ENCODE peak calls at places on chromosome 15, in eight cellular contexts. D, B, L, H, A, G, S and P are unnamed samples. For H3K4me1, the result is how much of the 10 kb centered on the place peaks cover.

GRCh38 chr15:77507151-77507847 is 86.6 kb downstream of the HMG20A start:
- DNase-seq in S (peak), H (no peak), B (peak), D (no peak), G (peak), A (peak), L (peak), P (peak)

GRCh38 chr15:74373056-74373650 is 5.7 kb upstream of the CYP11A1 start:
- DNase-seq in D (no peak), L (no peak), H (no peak), B (no peak), A (peak), S (no peak), G (no peak), P (no peak)

GRCh38 chr15:70669006-70669602 is 94.3 kb downstream of the UACA start:
- DNase-seq in H (no peak), G (no peak), S (no peak), L (no peak), B (no peak), D (no peak), A (no peak), P (no peak)

GRCh38 chr15:40361640-40362039 is 3.6 kb downstream of the DISP2 start:
- DNase-seq in S (no peak), D (no peak), L (no peak), A (no peak), H (no peak), B (no peak), G (no peak), P (no peak)

GRCh38 chr15:67077641-67078215 is 12.3 kb downstream of the SMAD3 start:
- DNase-seq in D (no peak), H (no peak), A (no peak), S (peak), L (no peak), B (no peak), G (no peak), P (peak)

GRCh38 chr15:52172869-52173268 is 18.3 kb downstream of the GNB5 start:
- DNase-seq in B (no peak), S (no peak), A (no peak), D (no peak), L (no peak), H (no peak), G (no peak), P (no peak)

GRCh38 chr15:68666120-68666811 is 87.5 kb downstream of the CORO2B start:
- DNase-seq in S (peak), G (no peak), H (no peak), B (no peak), D (peak), A (no peak), L (no peak), P (no peak)

GRCh38 chr15:77482570-77482969 is 61.9 kb downstream of the HMG20A start:
- DNase-seq in B (no peak), H (peak), L (no peak), G (no peak), A (no peak), S (no peak), D (no peak), P (no peak)

GRCh38 chr15:89101302-89102191 is 13.3 kb downstream of the ABHD2 start:
- DNase-seq in D (no peak), H (peak), S (peak), B (peak), L (peak), A (peak), G (peak), P (peak)

GRCh38 chr15:72785452-72786243 is 2.1 kb upstream of the ADPGK start:
- DNase-seq in H (peak), B (no peak), G (no peak), S (no peak), L (peak), A (no peak), D (no peak), P (peak)

GRCh38 chr15:67941643-67942315 is 101.9 kb upstream of the RNU6-1 start:
- DNase-seq in S (peak), L (no peak), D (peak), G (no peak), A (no peak), B (no peak), H (peak), P (no peak)

GRCh38 chr15:69748700-69749099 is 296.1 kb downstream of the RPLP1 start:
- DNase-seq in A (no peak), D (no peak), L (no peak), G (no peak), S (no peak), B (no peak), H (no peak), P (no peak)

GRCh38 chr15:87902772-87903388 is 353.7 kb downstream of the NTRK3 start:
- DNase-seq in L (no peak), B (no peak), G (no peak), D (no peak), A (no peak), S (no peak), H (no peak), P (peak)

GRCh38 chr15:61295239-61295638 is 66.1 kb upstream of the RORA start:
- DNase-seq in A (no peak), D (no peak), B (no peak), H (no peak), S (no peak), G (no peak), L (no peak), P (no peak)

GRCh38 chr15:41513282-41514227 is at the start of gene LTK:
- DNase-seq in B (no peak), G (peak), A (no peak), D (no peak), S (peak), H (no peak), L (peak), P (no peak)

GRCh38 chr15:52486003-52486996 is 42.4 kb downstream of the MYO5A start:
- DNase-seq in A (no peak), S (no peak), H (no peak), D (no peak), B (no peak), G (no peak), L (no peak), P (no peak)

GRCh38 chr15:59268199-59268979 is 61.7 kb downstream of the LDHAL6B start:
- DNase-seq in G (no peak), D (no peak), B (no peak), A (no peak), H (peak), L (no peak), S (no peak), P (no peak)

GRCh38 chr15:60844431-60845174 is 365.7 kb upstream of the ICE2 start:
- DNase-seq in G (no peak), L (no peak), B (no peak), A (no peak), D (no peak), S (peak), H (no peak), P (no peak)

GRCh38 chr15:49927462-49927861 is 191.6 kb downstream of the ATP8B4 start:
- DNase-seq in G (no peak), A (no peak), B (no peak), D (no peak), S (no peak), H (peak), L (no peak), P (no peak)

GRCh38 chr15:55279746-55280351 is 9.8 kb downstream of the RAB27A start:
- DNase-seq in G (no peak), S (peak), B (peak), L (no peak), A (no peak), D (no peak), H (peak), P (no peak)

DNA sequence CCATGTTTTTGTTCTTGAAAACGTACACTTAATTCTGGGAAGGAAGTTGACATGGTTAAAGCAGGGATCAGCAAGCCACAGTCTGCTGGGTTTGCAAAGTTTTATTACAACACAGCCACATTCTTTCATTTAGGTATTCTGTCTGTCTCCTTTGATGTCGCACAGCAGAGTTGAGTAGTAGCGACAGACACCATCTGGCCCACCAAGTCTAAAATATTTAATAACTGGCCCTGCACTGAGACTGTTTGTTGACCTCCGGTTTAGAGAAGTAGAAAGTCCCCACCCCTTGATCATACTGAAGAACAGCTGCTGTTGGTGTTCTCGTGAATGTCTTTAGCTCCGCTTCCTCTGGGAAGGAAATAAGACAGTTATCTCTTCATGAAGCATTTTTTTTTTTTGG is 66.2 kb downstream of the MCTP2 start:
- DNase-seq in S (no peak), G (no peak), L (no peak), B (no peak), H (no peak), A (no peak), D (no peak), P (no peak)
- H3K4me1 ChIP-seq in S (under half), G (under half), L (under half), B (under half), H (under half), A (under half), D (under half), P (under half)

GRCh38 chr15:65082303-65082958 is 5.9 kb downstream of the KBTBD13 start:
- DNase-seq in L (no peak), G (peak), A (no peak), B (no peak), S (peak), D (no peak), H (no peak), P (no peak)
- TF ChIP-seq POLR2A in L (no peak), G (no peak), A (no peak), B (no peak), S (no peak), D (no peak), H (no peak), P (no peak)

GRCh38 chr15:57356178-57356577 is 20.1 kb upstream of the CGNL1 start:
- DNase-seq in H (no peak), B (no peak), D (no peak), G (no peak), L (no peak), S (no peak), A (no peak), P (no peak)
- H3K27ac ChIP-seq in H (no peak), B (no peak), D (no peak), G (no peak), L (no peak), S (no peak), A (no peak), P (no peak)

GRCh38 chr15:35695002-35695401 is 149.0 kb upstream of the DPH6 start:
- DNase-seq in B (no peak), L (no peak), A (no peak), S (no peak), G (no peak), H (no peak), D (no peak), P (no peak)
- H3K4me1 ChIP-seq in B (under half), L (under half), A (under half), S (under half), G (half or more), H (under half), D (under half), P (half or more)